ENCODE peak calls at places on chromosomes 5 and 9, in five cellular contexts. W is fibroblast of mammary gland, Z is endodermal cell, C is fibroblast of lung, R is NCI-H774. O is an unnamed sample.

GRCh38 chr5:10760033-10760975 is 730 bp downstream of the DAP start:
- DNase-seq in W (peak), Z (peak), C (peak), R (peak), O (peak)

GRCh38 chr5:60842859-60843692 is 993 bp downstream of the ELOVL7 start:
- DNase-seq in W (no peak), Z (peak), C (no peak), R (no peak), O (peak)

GRCh38 chr5:43367909-43368648 is 44.1 kb downstream of the CCL28 start:
- DNase-seq in W (peak), Z (no peak), C (peak), R (no peak), O (peak)

GRCh38 chr5:142342128-142342981 is 17.5 kb upstream of the SPRY4 start:
- DNase-seq in W (peak), Z (peak), C (peak), R (no peak), O (peak)

GRCh38 chr9:10232352-10232930 is 380.4 kb downstream of the PTPRD start:
- DNase-seq in W (peak), Z (no peak), C (peak), R (no peak), O (no peak)

GRCh38 chr5:40680741-40681350 is 1.1 kb downstream of the PTGER4 start:
- DNase-seq in W (no peak), Z (peak), C (no peak), R (no peak), O (peak)

GRCh38 chr5:43432486-43433365 is 20.5 kb upstream of the CCL28 start:
- DNase-seq in W (peak), Z (peak), C (peak), R (no peak), O (no peak)

GRCh38 chr9:76704601-76705204 is 59.5 kb upstream of the PCA3 start:
- DNase-seq in W (peak), Z (peak), C (peak), R (peak), O (peak)

GRCh38 chr5:173888473-173889135 is 455 bp downstream of the CPEB4 start:
- DNase-seq in W (peak), Z (peak), C (no peak), R (no peak), O (peak)

GRCh38 chr9:130805510-130806387 is 29.3 kb upstream of the ABL1 start:
- DNase-seq in W (peak), Z (no peak), C (peak), R (no peak), O (no peak)

GRCh38 chr5:133612021-133612860 is at the start of gene FSTL4:
- DNase-seq in W (no peak), Z (peak), C (no peak), R (peak), O (no peak)

GRCh38 chr9:112061152-112061740 is 113.9 kb downstream of the SUSD1 start:
- DNase-seq in W (peak), Z (no peak), C (peak), R (no peak), O (peak)

GRCh38 chr9:94504358-94504757 is 50.5 kb upstream of the PCAT7 start:
- DNase-seq in W (no peak), Z (no peak), C (no peak), R (no peak), O (no peak)

GRCh38 chr5:74311961-74312360 is 328.6 kb downstream of the ENC1 start:
- DNase-seq in W (peak), Z (no peak), C (peak), R (no peak), O (no peak)

GRCh38 chr9:98707158-98708102 is 1.3 kb downstream of the GABBR2 start:
- DNase-seq in W (peak), Z (peak), C (peak), R (peak), O (peak)

GRCh38 chr5:127400524-127400923 is 109.9 kb downstream of the MEGF10 start:
- DNase-seq in W (no peak), Z (no peak), C (no peak), R (no peak), O (no peak)

GRCh38 chr5:109853362-109853761 is 163.6 kb downstream of the MAN2A1 start:
- DNase-seq in W (peak), Z (no peak), C (peak), R (no peak), O (no peak)

GRCh38 chr5:171221931-171222330 is 87.1 kb upstream of the TLX3 start:
- DNase-seq in W (no peak), Z (no peak), C (no peak), R (no peak), O (no peak)

O was measured in ELR.